ENCODE peak calls at places on chromosomes 6 and 20, in five cellular contexts. C is tibial nerve, E is H1, J is prostate gland, M is lower leg skin. D is an unnamed sample.

GRCh38 chr6:163164175-163164900 is 250.2 kb upstream of the QKI start:
- DNase-seq in C (no peak), E (no peak), J (no peak), M (no peak), D (no peak)

GRCh38 chr20:48845000-48845399 is 17.2 kb upstream of the PREX1 start:
- DNase-seq in C (no peak), E (no peak), J (no peak), M (no peak), D (no peak)

GRCh38 chr6:84018453-84019061 is 15.0 kb upstream of the MRAP2 start:
- DNase-seq in C (no peak), E (no peak), J (no peak), M (no peak), D (no peak)

GRCh38 chr6:7684843-7685242 is 41.1 kb upstream of the BMP6 start:
- DNase-seq in C (no peak), E (peak; percentile 39), J (no peak), M (no peak), D (no peak)

GRCh38 chr6:139135578-139136545 is 982 bp downstream of the HECA start:
- DNase-seq in C (no peak), E (no peak), J (peak; percentile 41), M (peak; percentile 46), D (peak; percentile 72)

GRCh38 chr20:7586481-7586880 is 353.8 kb downstream of the HAO1 start:
- DNase-seq in C (no peak), E (no peak), J (no peak), M (no peak), D (no peak)

GRCh38 chr6:130417951-130418350 is 52.1 kb downstream of the TMEM200A start:
- DNase-seq in C (no peak), E (no peak), J (no peak), M (no peak), D (no peak)

GRCh38 chr6:154882107-154882506 is 113.0 kb upstream of the TIAM2 start:
- DNase-seq in C (no peak), E (no peak), J (peak; percentile 52), M (peak; percentile 33), D (no peak)

GRCh38 chr20:15682690-15683089 is 890.6 kb downstream of the KIF16B start:
- DNase-seq in C (no peak), E (no peak), J (no peak), M (no peak), D (no peak)

GRCh38 chr20:13567663-13568062 is 71.1 kb downstream of the TASP1 start:
- DNase-seq in C (no peak), E (no peak), J (no peak), M (no peak), D (no peak)

GRCh38 chr20:61934716-61935530 is 130.8 kb downstream of the TAF4 start:
- DNase-seq in C (no peak), E (no peak), J (no peak), M (no peak), D (no peak)

GRCh38 chr6:105838156-105838555 is 248.0 kb upstream of the PRDM1 start:
- DNase-seq in C (no peak), E (no peak), J (no peak), M (no peak), D (no peak)

GRCh38 chr6:31979238-31979898 is 2.5 kb upstream of the C4A start:
- DNase-seq in C (no peak), E (no peak), J (no peak), M (no peak), D (no peak)

GRCh38 chr6:10237284-10238043 is 177.4 kb downstream of the TFAP2A start:
- DNase-seq in C (no peak), E (no peak), J (no peak), M (no peak), D (no peak)
- TF ChIP-seq POLR2A in C (no peak), E (no peak), J (no peak), M (no peak), D (no peak)

GRCh38 chr20:35952480-35953410 is 1.6 kb downstream of the SCAND1 start:
- DNase-seq in C (no peak), E (no peak), J (peak; percentile 11), M (no peak), D (no peak)

GRCh38 chr20:35954907-35955251 is 577 bp upstream of the SCAND1 start:
- DNase-seq in C (no peak), E (no peak), J (no peak), M (no peak), D (no peak)

GRCh38 chr20:35953411-35954199 is 697 bp downstream of the SCAND1 start:
- DNase-seq in C (no peak), E (no peak), J (peak; percentile 8), M (no peak), D (peak; percentile 61)

GRCh38 chr20:35956616-35957015 is 2.3 kb upstream of the SCAND1 start:
- DNase-seq in C (no peak), E (no peak), J (no peak), M (no peak), D (no peak)

DNA sequence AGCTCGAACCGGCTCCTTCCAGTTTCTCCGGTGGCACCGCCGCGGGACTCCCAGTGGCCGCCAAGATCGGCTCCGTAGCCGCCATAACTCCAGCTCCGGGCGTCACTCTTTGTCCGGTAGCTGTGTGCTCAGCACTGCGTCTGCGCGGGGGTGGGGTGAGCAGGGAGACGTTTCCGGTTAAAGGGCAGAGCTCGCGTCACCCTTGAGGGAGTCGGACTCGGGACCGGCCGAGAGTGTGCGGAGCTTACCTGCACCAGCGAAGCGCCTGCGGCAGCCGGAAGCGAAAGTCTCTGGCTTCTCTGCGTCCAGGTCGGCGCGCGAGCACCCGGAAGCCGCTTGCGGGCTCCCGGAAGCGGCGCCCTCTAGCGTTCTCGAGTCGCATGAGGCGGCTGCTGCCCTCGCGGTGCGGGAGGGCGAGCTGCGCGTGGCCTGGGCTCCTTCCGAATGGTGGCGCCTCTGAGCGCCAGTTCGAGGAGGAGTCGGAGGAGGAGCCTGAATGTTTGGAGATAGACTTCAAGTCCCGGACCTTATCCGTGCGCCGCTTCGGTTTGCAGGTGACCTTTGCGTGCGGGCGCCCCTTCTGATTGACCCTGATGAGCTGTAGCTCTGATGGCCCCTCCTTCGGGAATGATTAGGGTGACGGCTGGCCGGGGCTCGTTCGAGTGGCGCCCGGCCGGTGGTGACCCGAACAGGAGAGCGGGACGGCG is at the start of gene SCAND1:
- DNase-seq in C (peak; percentile 89), E (peak; percentile 95), J (peak; percentile 95), M (peak; percentile 92), D (peak; percentile 96)
- TF ChIP-seq POLR2A in C (peak; percentile 70), E (peak; percentile 89), J (peak; percentile 81), M (no peak), D (peak; percentile 60)

GRCh38 chr20:63272105-63273078 is at the start of gene ARFGAP1:
- DNase-seq in C (peak; percentile 79), E (no peak), J (peak; percentile 88), M (peak; percentile 77), D (peak; percentile 92)
- TF ChIP-seq POLR2A in C (no peak), E (no peak), J (peak; percentile 66), M (no peak), D (no peak)

GRCh38 chr6:127212376-127212775 is 54.3 kb upstream of the RNF146 start:
- DNase-seq in C (no peak), E (no peak), J (no peak), M (no peak), D (no peak)
- TF ChIP-seq POLR2A in C (no peak), E (no peak), J (no peak), M (no peak), D (no peak)

GRCh38 chr6:158808918-158809678 is 10.1 kb downstream of the EZR start:
- DNase-seq in C (no peak), E (no peak), J (no peak), M (no peak), D (peak; percentile 27)
- TF ChIP-seq POLR2A in C (no peak), E (no peak), J (no peak), M (no peak), D (no peak)

DNA sequence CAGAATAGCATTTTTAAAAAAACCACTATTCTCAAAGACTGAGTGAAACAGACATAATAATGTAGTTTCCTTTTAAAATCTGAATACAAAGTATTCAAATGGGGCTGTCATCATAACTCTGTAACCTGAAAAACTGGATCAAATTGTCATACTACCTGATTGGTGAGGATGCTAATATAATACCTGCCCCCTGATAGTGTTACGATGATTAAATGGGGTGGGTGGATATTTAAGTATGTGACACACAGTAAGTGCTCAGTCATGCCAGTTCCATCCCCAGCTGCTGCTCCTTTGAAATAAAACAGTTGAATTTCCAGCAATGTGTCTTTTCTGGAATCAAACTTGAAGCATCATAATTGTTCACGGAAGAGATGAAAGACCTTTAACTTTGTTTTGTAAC is 8.9 kb downstream of the HTR1B start:
- DNase-seq in C (no peak), E (no peak), J (no peak), M (no peak), D (no peak)
- TF ChIP-seq POLR2A in C (no peak), E (no peak), J (no peak), M (no peak), D (no peak)

DNA sequence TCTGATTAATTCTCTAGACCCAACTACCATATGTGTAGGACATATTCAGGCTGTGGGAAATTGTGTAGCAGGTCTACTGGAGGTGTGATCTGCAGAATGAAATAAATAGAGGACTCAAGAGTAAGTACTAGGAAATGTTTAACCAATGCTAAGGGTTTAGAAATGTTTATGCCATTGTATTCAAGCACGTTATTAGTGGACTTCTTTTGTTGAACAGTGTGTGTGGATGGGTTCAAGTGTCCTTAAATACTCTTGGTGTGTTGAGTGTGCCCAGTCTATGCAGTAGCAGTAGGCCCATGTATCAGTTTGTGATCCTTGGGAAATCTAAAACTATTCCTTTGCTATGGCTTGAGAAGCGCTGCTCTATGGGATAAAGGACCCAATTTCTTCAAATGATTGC is 112.1 kb downstream of the FARS2 start:
- DNase-seq in C (no peak), E (no peak), J (no peak), M (no peak), D (no peak)
- TF ChIP-seq POLR2A in C (no peak), E (no peak), J (no peak), M (no peak), D (no peak)